ENCODE peak calls at places on chromosomes 11 and 22, in eight cellular contexts. Y is AG04450; F is transverse colon; G is CD8-positive, alpha-beta T cell; S is dorsolateral prefrontal cortex; Z is heart left ventricle; H is tibial artery; I is brain microvascular endothelial cell. N is an unnamed sample. For H3K27me3, the result is how much of the 10 kb centered on the place peaks cover.

GRCh38 chr22:33579448-33580093 is 340.7 kb downstream of the LARGE1 start:
- DNase-seq in Y (no peak), F (peak), G (peak), S (no peak), Z (peak), H (no peak), I (peak), N (peak)

GRCh38 chr11:61963282-61964057 is 4.0 kb downstream of the FTH1 start:
- DNase-seq in Y (no peak), F (peak), G (peak), S (no peak), Z (peak), H (peak), I (no peak), N (no peak)

GRCh38 chr22:29840498-29840897 is 2.4 kb upstream of the ASCC2 start:
- DNase-seq in Y (no peak), F (no peak), G (no peak), S (no peak), Z (no peak), H (no peak), I (no peak), N (no peak)

GRCh38 chr22:33844273-33844672 is 76.0 kb downstream of the LARGE1 start:
- DNase-seq in Y (no peak), F (no peak), G (no peak), S (no peak), Z (no peak), H (no peak), I (no peak), N (no peak)

GRCh38 chr11:61516191-61516590 is 7.6 kb downstream of the LRRC10B start:
- DNase-seq in Y (no peak), F (no peak), G (no peak), S (no peak), Z (no peak), H (no peak), I (no peak), N (no peak)

GRCh38 chr11:100640071-100640470 is 47.0 kb upstream of the ARHGAP42 start:
- DNase-seq in Y (no peak), F (no peak), G (no peak), S (no peak), Z (no peak), H (no peak), I (no peak), N (no peak)

GRCh38 chr11:121613724-121614123 is 161.0 kb upstream of the SORL1-AS1 start:
- DNase-seq in Y (peak), F (no peak), G (no peak), S (no peak), Z (no peak), H (no peak), I (no peak), N (no peak)

GRCh38 chr11:27934830-27935145 is 173.2 kb downstream of the KIF18A start:
- DNase-seq in Y (peak), F (no peak), G (no peak), S (no peak), Z (no peak), H (no peak), I (peak), N (no peak)

GRCh38 chr22:30266445-30267381 is at the start of gene OSM:
- DNase-seq in Y (no peak), F (peak), G (peak), S (no peak), Z (peak), H (peak), I (no peak), N (no peak)

GRCh38 chr22:44088976-44089570 is 65.0 kb downstream of the PARVB start:
- DNase-seq in Y (no peak), F (peak), G (no peak), S (no peak), Z (peak), H (no peak), I (peak), N (peak)

GRCh38 chr11:83070044-83070877 is 1.4 kb downstream of the RAB30 start:
- DNase-seq in Y (no peak), F (no peak), G (no peak), S (no peak), Z (no peak), H (no peak), I (peak), N (no peak)

GRCh38 chr11:64498151-64498550 is 92.9 kb upstream of the SLC22A12 start:
- DNase-seq in Y (no peak), F (no peak), G (no peak), S (no peak), Z (no peak), H (no peak), I (no peak), N (no peak)

GRCh38 chr11:34941688-34942087 is 25.3 kb downstream of the PDHX start:
- DNase-seq in Y (no peak), F (no peak), G (no peak), S (no peak), Z (no peak), H (no peak), I (no peak), N (no peak)

GRCh38 chr11:10526974-10527918 is 13.7 kb downstream of the RNF141 start:
- DNase-seq in Y (no peak), F (no peak), G (no peak), S (no peak), Z (no peak), H (no peak), I (no peak), N (no peak)

GRCh38 chr11:100855466-100856067 is 168.5 kb downstream of the ARHGAP42 start:
- DNase-seq in Y (no peak), F (no peak), G (no peak), S (no peak), Z (no peak), H (no peak), I (no peak), N (no peak)

GRCh38 chr22:36954251-36955014 is 41.0 kb downstream of the CSF2RB start:
- DNase-seq in Y (no peak), F (no peak), G (no peak), S (no peak), Z (no peak), H (no peak), I (no peak), N (no peak)

GRCh38 chr11:69348414-69349235 is 54.7 kb downstream of the MYEOV start:
- DNase-seq in Y (no peak), F (no peak), G (no peak), S (no peak), Z (no peak), H (peak), I (no peak), N (no peak)

GRCh38 chr11:93267383-93267782 is 63.2 kb upstream of the DEUP1 start:
- DNase-seq in Y (no peak), F (no peak), G (no peak), S (no peak), Z (no peak), H (no peak), I (no peak), N (no peak)

DNA sequence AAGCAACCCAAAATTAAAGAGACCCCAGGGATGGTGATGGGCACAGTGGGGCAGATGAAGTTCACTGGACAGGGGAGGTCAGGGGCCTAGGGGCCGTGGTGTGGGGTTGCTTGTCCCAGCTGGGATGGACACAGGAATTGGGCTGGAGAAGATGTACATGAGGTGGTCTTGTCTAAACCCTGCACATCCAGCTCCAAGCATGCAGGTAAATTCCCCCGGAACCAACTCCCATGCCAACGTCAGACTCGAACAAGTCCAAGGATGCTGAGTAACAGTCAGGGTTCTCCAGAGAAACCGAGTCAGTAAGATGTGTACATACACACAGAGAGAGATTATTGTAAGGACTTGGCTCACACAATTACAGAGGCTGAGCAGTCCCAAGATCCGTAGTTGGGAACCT is 28.9 kb downstream of the TSPAN32 start:
- DNase-seq in Y (no peak), F (no peak), G (no peak), S (no peak), Z (no peak), H (peak), I (no peak), N (no peak)
- H3K27me3 ChIP-seq in Y (under half), F (under half), G (under half), S (under half), Z (under half), H (under half), I (under half), N (under half)

GRCh38 chr11:16881074-16881709 is 133.0 kb downstream of the PLEKHA7 start:
- DNase-seq in Y (no peak), F (no peak), G (no peak), S (no peak), Z (peak), H (no peak), I (peak), N (peak)
- TF ChIP-seq CTCF in Y (peak), F (no peak), G (no peak), S (peak), Z (peak), H (peak), I (peak), N (peak)

GRCh38 chr22:49942565-49943404 is 17.8 kb upstream of the PIM3 start:
- DNase-seq in Y (no peak), F (no peak), G (no peak), S (no peak), Z (no peak), H (no peak), I (no peak), N (no peak)

GRCh38 chr22:49943405-49943765 is 17.2 kb upstream of the PIM3 start:
- DNase-seq in Y (no peak), F (no peak), G (no peak), S (no peak), Z (no peak), H (no peak), I (no peak), N (no peak)

GRCh38 chr22:49943771-49944398 is 16.7 kb upstream of the PIM3 start:
- DNase-seq in Y (no peak), F (no peak), G (no peak), S (no peak), Z (no peak), H (no peak), I (no peak), N (no peak)

GRCh38 chr22:49946612-49947295 is 13.8 kb upstream of the PIM3 start:
- DNase-seq in Y (no peak), F (peak), G (no peak), S (no peak), Z (no peak), H (no peak), I (no peak), N (no peak)

GRCh38 chr22:49944399-49944891 is 16.1 kb upstream of the PIM3 start:
- DNase-seq in Y (no peak), F (no peak), G (peak), S (no peak), Z (no peak), H (no peak), I (no peak), N (no peak)
- H3K27ac ChIP-seq in Y (no peak), F (no peak), G (peak), S (no peak), Z (no peak), H (no peak), I (no peak), N (no peak)

GRCh38 chr11:125376856-125377255 is 119.2 kb downstream of the FEZ1 start:
- DNase-seq in Y (no peak), F (no peak), G (no peak), S (no peak), Z (peak), H (no peak), I (no peak), N (no peak)

GRCh38 chr11:125374398-125374797 is 121.7 kb downstream of the FEZ1 start:
- DNase-seq in Y (no peak), F (no peak), G (no peak), S (no peak), Z (no peak), H (no peak), I (no peak), N (no peak)

GRCh38 chr11:125375146-125375545 is 120.9 kb downstream of the FEZ1 start:
- DNase-seq in Y (no peak), F (no peak), G (no peak), S (no peak), Z (peak), H (no peak), I (no peak), N (no peak)

GRCh38 chr11:125378083-125378482 is 118.0 kb downstream of the FEZ1 start:
- DNase-seq in Y (no peak), F (no peak), G (no peak), S (no peak), Z (peak), H (no peak), I (no peak), N (no peak)

GRCh38 chr11:125376117-125376516 is 119.9 kb downstream of the FEZ1 start:
- DNase-seq in Y (no peak), F (no peak), G (no peak), S (peak), Z (peak), H (peak), I (no peak), N (peak)
- H3K27me3 ChIP-seq in Y (under half), F (under half), G (under half), S (under half), Z (under half), H (under half), I (under half), N (under half)

DNA sequence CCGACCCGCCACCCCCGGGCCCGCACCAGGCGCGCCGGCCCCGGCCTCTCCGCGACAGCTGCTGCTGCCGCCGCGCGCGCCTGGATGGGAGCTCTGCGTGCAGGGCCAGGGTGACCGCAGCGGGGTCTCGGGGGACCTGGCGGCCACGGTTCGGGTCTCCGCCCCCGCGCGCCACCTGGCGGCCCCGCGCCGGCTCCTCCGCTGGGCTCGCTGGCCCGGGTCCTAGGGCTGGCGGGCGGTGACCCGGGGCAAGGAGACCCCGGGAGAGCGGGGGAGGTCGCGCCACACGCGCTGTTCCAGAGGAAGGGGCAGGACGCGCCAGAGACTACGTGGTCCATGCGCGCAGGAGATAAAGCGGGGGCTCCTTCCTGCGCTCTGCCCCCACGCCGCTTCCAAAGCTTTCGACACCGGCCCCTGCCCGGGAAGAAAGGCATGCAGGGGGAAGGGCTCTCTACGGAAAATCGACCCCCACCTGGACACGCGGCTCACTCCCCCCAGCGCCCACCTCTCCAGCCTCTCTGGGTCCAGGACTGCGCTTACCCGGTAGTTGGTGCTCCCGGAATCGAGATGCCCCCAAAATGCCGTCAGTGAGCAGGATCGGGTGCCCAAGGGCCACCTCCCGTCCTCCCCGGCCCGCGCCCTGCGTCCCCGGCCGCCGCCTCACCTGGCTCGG is 480 bp downstream of the SHANK2 start:
- DNase-seq in Y (no peak), F (peak), G (no peak), S (no peak), Z (no peak), H (no peak), I (no peak), N (no peak)
- TF ChIP-seq CTCF in Y (peak), F (peak), G (no peak), S (peak), Z (peak), H (no peak), I (peak), N (peak)

GRCh38 chr22:20031732-20032406 is 11.0 kb downstream of the TANGO2 start:
- DNase-seq in Y (no peak), F (peak), G (peak), S (no peak), Z (no peak), H (no peak), I (no peak), N (no peak)
- H3K27ac ChIP-seq in Y (no peak), F (no peak), G (no peak), S (no peak), Z (peak), H (no peak), I (no peak), N (peak)

DNA sequence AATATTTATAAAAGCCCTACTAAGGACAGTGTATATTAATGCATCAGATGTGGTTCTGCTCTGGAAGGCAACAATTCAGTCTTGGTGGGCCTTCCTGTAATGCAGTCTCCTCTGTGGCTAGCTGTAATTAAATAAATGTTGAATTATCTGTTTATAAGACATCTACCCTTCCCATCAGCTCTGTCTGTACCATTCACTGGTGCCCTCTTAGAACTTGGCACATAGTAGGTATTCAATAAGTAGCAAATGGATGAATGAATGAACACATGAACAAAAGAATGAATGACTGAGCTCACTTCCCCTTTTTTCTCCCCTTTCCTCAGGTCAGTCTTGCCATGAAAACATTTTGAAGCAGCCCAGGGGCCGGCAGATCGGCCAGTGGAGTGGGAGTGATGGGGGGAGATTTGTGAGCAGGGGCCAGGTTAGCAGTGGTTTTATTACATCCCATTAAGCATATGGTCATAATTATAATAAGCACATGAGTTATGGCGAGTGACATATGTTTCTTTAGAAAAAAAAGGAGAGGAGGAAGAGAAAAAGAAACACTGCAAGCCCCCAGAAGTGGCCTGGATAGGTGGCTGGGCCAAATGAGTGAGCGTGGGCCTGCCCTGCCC is 48.7 kb upstream of the CD82 start:
- DNase-seq in Y (no peak), F (no peak), G (no peak), S (no peak), Z (no peak), H (no peak), I (no peak), N (no peak)
- H3K27me3 ChIP-seq in Y (under half), F (under half), G (under half), S (under half), Z (under half), H (under half), I (under half), N (under half)

DNA sequence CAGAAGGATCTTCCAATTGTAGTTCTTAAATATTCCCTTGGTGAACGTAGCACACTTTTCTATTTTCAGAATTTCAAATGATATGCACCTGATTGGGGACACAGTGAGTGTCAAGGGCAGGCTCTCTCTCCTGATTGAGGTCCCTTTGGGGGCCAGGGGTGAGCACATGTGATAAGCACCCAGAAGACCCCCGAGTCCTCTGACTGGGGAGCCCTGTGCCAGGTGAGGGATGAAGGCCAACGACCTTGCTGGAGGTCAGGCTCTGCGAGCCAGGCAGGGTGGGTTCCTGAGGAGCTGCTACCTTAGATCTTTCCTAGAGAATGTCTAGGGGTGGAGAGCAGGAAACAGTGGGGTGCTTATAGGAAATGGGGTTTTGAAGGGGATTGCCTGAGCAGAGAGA is 1253.9 kb downstream of the BRD1 start:
- DNase-seq in Y (no peak), F (no peak), G (no peak), S (no peak), Z (no peak), H (no peak), I (no peak), N (no peak)
- TF ChIP-seq CTCF in Y (no peak), F (no peak), G (no peak), S (no peak), Z (no peak), H (no peak), I (no peak), N (no peak)

GRCh38 chr22:39094717-39095389 is 2.2 kb upstream of the APOBEC3H start:
- DNase-seq in Y (no peak), F (no peak), G (peak), S (no peak), Z (no peak), H (no peak), I (no peak), N (no peak)

GRCh38 chr22:39097098-39098020 is at the start of gene APOBEC3H:
- DNase-seq in Y (no peak), F (peak), G (no peak), S (no peak), Z (peak), H (no peak), I (no peak), N (peak)

GRCh38 chr22:39095971-39096370 is 1.1 kb upstream of the APOBEC3H start:
- DNase-seq in Y (no peak), F (no peak), G (no peak), S (no peak), Z (no peak), H (no peak), I (no peak), N (no peak)

GRCh38 chr22:39098576-39098975 is 1.5 kb downstream of the APOBEC3H start:
- DNase-seq in Y (no peak), F (no peak), G (no peak), S (no peak), Z (no peak), H (no peak), I (no peak), N (no peak)

GRCh38 chr22:39098026-39098425 is 982 bp downstream of the APOBEC3H start:
- DNase-seq in Y (no peak), F (no peak), G (no peak), S (no peak), Z (no peak), H (no peak), I (no peak), N (no peak)
- H3K27ac ChIP-seq in Y (no peak), F (no peak), G (peak), S (no peak), Z (no peak), H (no peak), I (no peak), N (no peak)

DNA sequence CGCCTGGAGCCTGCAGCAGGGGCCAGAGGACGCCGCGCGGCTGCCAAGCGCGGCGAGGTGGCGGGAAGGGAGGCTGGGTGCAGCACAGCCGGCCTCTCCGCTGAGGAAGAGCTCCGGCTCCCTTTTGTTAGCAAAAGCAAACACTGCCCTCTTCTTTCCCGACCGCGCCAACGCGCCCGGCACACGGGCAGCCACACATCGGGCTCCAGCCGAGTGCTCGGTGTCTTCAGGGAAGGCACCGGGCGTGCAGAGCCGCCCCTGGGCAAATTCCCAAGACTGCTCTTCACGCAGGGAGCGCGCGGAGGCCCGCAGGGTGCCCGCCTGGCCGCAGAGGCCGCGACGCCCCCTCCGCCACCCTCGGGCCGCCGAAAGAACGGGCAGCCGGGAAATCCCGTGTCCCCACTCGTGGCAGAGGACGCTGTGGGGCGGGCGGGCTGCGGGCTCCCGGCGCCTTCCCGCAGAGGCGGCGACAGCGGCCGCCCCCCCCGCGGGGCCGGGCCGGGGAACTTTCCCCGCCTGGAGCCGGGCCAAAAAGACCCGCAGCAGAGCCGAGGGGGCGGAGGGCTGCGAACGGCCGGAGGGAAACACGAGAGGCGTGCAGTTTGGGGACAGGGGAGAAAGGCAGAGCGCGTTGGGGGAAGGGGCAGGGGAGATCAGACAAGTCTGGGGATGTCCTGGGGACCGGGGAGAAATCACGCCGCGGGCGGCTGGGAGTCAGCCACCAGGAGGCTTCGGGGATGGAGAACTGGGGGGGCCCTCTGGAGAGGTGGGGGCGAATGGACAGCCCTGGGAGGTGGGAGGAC is 931 bp downstream of the CADM1 start:
- DNase-seq in Y (no peak), F (peak), G (peak), S (peak), Z (peak), H (peak), I (no peak), N (peak)
- H3K27me3 ChIP-seq in Y (under half), F (half or more), G (under half), S (under half), Z (half or more), H (under half), I (under half), N (under half)